ENCODE peak calls at places on chromosomes 5 and 9, in four cellular contexts. R is stimulated activated effector memory CD8-positive, alpha-beta T cell treated with anti-CD3 and anti-CD28 coated beads, Interleukin-12 subunit alpha, Interleukin-12 subunit beta, amount 100 ng/mL, for 72 hours; C is CD8-positive, alpha-beta memory T cell; A is upper lobe of left lung. X is an unnamed sample.

GRCh38 chr9:136352682-136353081 is 10.9 kb downstream of the DNLZ start:
- DNase-seq in R (no peak), C (no peak), A (no peak), X (no peak)

GRCh38 chr5:23428705-23429104 is 78.7 kb upstream of the PRDM9 start:
- DNase-seq in R (no peak), C (no peak), A (no peak), X (no peak)

GRCh38 chr5:14063117-14063516 is 80.0 kb upstream of the TRIO start:
- DNase-seq in R (no peak), C (no peak), A (no peak), X (no peak)

GRCh38 chr5:97164846-97165245 is 18.2 kb downstream of the RIOK2 start:
- DNase-seq in R (no peak), C (no peak), A (no peak), X (no peak)

GRCh38 chr5:114380721-114381120 is 18.9 kb downstream of the KCNN2 start:
- DNase-seq in R (no peak), C (no peak), A (no peak), X (no peak)

GRCh38 chr9:113485761-113486115 is 22.2 kb downstream of the RGS3 start:
- DNase-seq in R (no peak), C (no peak), A (no peak), X (no peak)

GRCh38 chr9:124771867-124772621 is 933 bp upstream of the NR6A1 start:
- DNase-seq in R (peak), C (no peak), A (peak), X (peak)

GRCh38 chr9:1047605-1048235 is 2.4 kb upstream of the DMRT2 start:
- DNase-seq in R (no peak), C (no peak), A (no peak), X (peak)

GRCh38 chr5:9034671-9035070 is 511.2 kb downstream of the SEMA5A start:
- DNase-seq in R (no peak), C (no peak), A (no peak), X (no peak)

GRCh38 chr9:115978739-115979138 is 174.9 kb upstream of the PAPPA start:
- DNase-seq in R (no peak), C (no peak), A (no peak), X (no peak)

GRCh38 chr5:126884269-126884819 is 107.4 kb downstream of the LMNB1 start:
- DNase-seq in R (no peak), C (no peak), A (no peak), X (no peak)

GRCh38 chr5:83711982-83712601 is 8.6 kb downstream of the HAPLN1 start:
- DNase-seq in R (no peak), C (no peak), A (no peak), X (no peak)

GRCh38 chr5:58466939-58467338 is 7.1 kb upstream of the PLK2 start:
- DNase-seq in R (no peak), C (no peak), A (no peak), X (no peak)

GRCh38 chr5:129768715-129769114 is 20.8 kb downstream of the MINAR2 start:
- DNase-seq in R (no peak), C (no peak), A (no peak), X (no peak)

GRCh38 chr5:54186912-54187445 is 123.4 kb downstream of the ARL15 start:
- DNase-seq in R (no peak), C (no peak), A (no peak), X (no peak)

GRCh38 chr9:18362901-18363685 is 110.9 kb upstream of the ADAMTSL1 start:
- DNase-seq in R (no peak), C (no peak), A (no peak), X (no peak)

GRCh38 chr9:97617939-97618416 is 15.2 kb downstream of the TSTD2 start:
- DNase-seq in R (no peak), C (no peak), A (no peak), X (no peak)

GRCh38 chr9:108953983-108954574 is 19.9 kb downstream of the ABITRAM start:
- DNase-seq in R (no peak), C (peak), A (no peak), X (no peak)

GRCh38 chr5:179297026-179297425 is 48.2 kb downstream of the ADAMTS2 start:
- DNase-seq in R (no peak), C (no peak), A (no peak), X (no peak)

GRCh38 chr5:138725153-138725884 is 27.9 kb upstream of the CTNNA1 start:
- DNase-seq in R (no peak), C (no peak), A (no peak), X (peak)

GRCh38 chr5:29504411-29504810 is 1689.1 kb upstream of the CDH6 start:
- DNase-seq in R (no peak), C (no peak), A (no peak), X (no peak)

GRCh38 chr5:179128976-179129375 is 68.8 kb downstream of the ZNF354C start:
- DNase-seq in R (no peak), C (no peak), A (peak), X (peak)

GRCh38 chr5:8770431-8770830 is 775.4 kb downstream of the SEMA5A start:
- DNase-seq in R (no peak), C (no peak), A (no peak), X (no peak)

GRCh38 chr9:120767451-120767850 is 25.8 kb downstream of the FBXW2 start:
- DNase-seq in R (no peak), C (no peak), A (no peak), X (no peak)